ENCODE peak calls at places on chromosomes 13 and 19, in nine cellular contexts. U is NCI-H524 treated with DMSO at 0.1 percent for 48 hours, C is mucosa of descending colon, B is Calu3, D is HT-29, Y is colonic mucosa, O is neural progenitor cell, F is caudate nucleus, X is ELR. L is an unnamed sample.

GRCh38 chr19:45593520-45593919 is 8.5 kb downstream of the GPR4 start:
- DNase-seq in U (no peak), D (no peak), X (no peak), F (no peak), O (no peak), B (no peak), Y (no peak), C (no peak), L (no peak)

GRCh38 chr19:29672933-29673336 is 7.7 kb downstream of the PLEKHF1 start:
- DNase-seq in O (no peak), D (no peak), F (no peak), Y (no peak), B (no peak), U (no peak), C (peak), X (no peak), L (no peak)

GRCh38 chr19:51690359-51691121 is 2.6 kb upstream of the SPACA6 start:
- DNase-seq in D (peak), B (peak), X (peak), C (peak), Y (peak), O (peak), U (no peak), F (peak), L (peak)

GRCh38 chr13:41274881-41275280 is 11.5 kb upstream of the MTRF1 start:
- DNase-seq in D (no peak), X (no peak), U (no peak), F (no peak), B (no peak), Y (no peak), C (no peak), O (no peak), L (no peak)

GRCh38 chr13:101473458-101473857 is 21.0 kb downstream of the ITGBL1 start:
- DNase-seq in X (peak), F (no peak), U (no peak), Y (no peak), O (no peak), D (no peak), B (no peak), C (no peak), L (no peak)

GRCh38 chr19:38152461-38153379 is 71.3 kb downstream of the DPF1 start:
- DNase-seq in F (no peak), C (no peak), D (no peak), U (peak), Y (no peak), O (no peak), X (peak), B (no peak), L (no peak)

GRCh38 chr19:38658462-38659306 is 11.2 kb downstream of the ACTN4 start:
- DNase-seq in O (no peak), Y (peak), U (no peak), F (no peak), C (peak), D (peak), X (peak), B (peak), L (no peak)

GRCh38 chr13:72565893-72566292 is 161.5 kb downstream of the MZT1 start:
- DNase-seq in O (peak), B (no peak), D (peak), U (peak), X (peak), C (peak), F (no peak), Y (no peak), L (no peak)

GRCh38 chr13:20446900-20447299 is 78.8 kb downstream of the CRYL1 start:
- DNase-seq in U (no peak), O (no peak), C (no peak), B (no peak), Y (no peak), X (no peak), D (no peak), F (no peak), L (no peak)

GRCh38 chr19:3622224-3622623 is 4.4 kb downstream of the CACTIN start:
- DNase-seq in Y (no peak), C (no peak), B (no peak), F (no peak), X (no peak), O (no peak), D (no peak), U (no peak), L (no peak)

GRCh38 chr13:27792393-27793218 is at the start of gene GSX1:
- DNase-seq in X (peak), D (no peak), Y (peak), O (peak), U (no peak), F (no peak), C (peak), B (peak), L (peak)

GRCh38 chr13:23201870-23202269 is 21.1 kb downstream of the SGCG start:
- DNase-seq in F (no peak), B (no peak), U (no peak), D (no peak), C (no peak), X (no peak), O (no peak), Y (no peak), L (no peak)

GRCh38 chr19:18440421-18440877 is 2.5 kb upstream of the ISYNA1 start:
- DNase-seq in U (no peak), C (no peak), O (no peak), B (peak), F (no peak), D (peak), X (peak), Y (no peak), L (no peak)

GRCh38 chr19:49595006-49595818 is 4.2 kb downstream of the PRR12 start:
- DNase-seq in Y (peak), X (no peak), D (no peak), C (no peak), U (no peak), F (no peak), O (no peak), B (no peak), L (no peak)

GRCh38 chr19:54653181-54653809 is 9.5 kb upstream of the LILRB4 start:
- DNase-seq in B (no peak), U (no peak), F (no peak), C (no peak), Y (no peak), X (peak), D (peak), O (no peak), L (no peak)

GRCh38 chr19:45262570-45262969 is 11.5 kb downstream of the MARK4 start:
- DNase-seq in O (no peak), C (no peak), X (no peak), F (no peak), D (no peak), U (no peak), Y (no peak), B (no peak), L (no peak)

GRCh38 chr19:49512970-49513745 is 697 bp downstream of the FCGRT start:
- DNase-seq in C (peak), B (peak), Y (peak), O (peak), D (peak), U (no peak), F (no peak), X (no peak), L (peak)

GRCh38 chr19:35341565-35342225 is 6.0 kb upstream of the FFAR1 start:
- DNase-seq in F (no peak), O (no peak), B (no peak), U (no peak), Y (no peak), X (no peak), C (no peak), D (no peak), L (no peak)

GRCh38 chr19:42281175-42282035 is 12.4 kb downstream of the CIC start:
- DNase-seq in C (no peak), B (peak), O (peak), X (peak), U (no peak), D (peak), Y (peak), F (peak), L (peak)

GRCh38 chr13:75715598-75716523 is 79.7 kb downstream of the LMO7 start:
- DNase-seq in X (peak), Y (no peak), C (no peak), B (no peak), F (no peak), O (no peak), D (peak), U (no peak), L (no peak)

GRCh38 chr19:4456843-4457653 is 546 bp downstream of the UBXN6 start:
- DNase-seq in F (no peak), B (peak), O (peak), D (peak), U (peak), X (peak), C (peak), Y (peak), L (peak)

GRCh38 chr13:40082644-40083043 is 427.2 kb downstream of the COG6 start:
- DNase-seq in D (no peak), B (no peak), F (no peak), C (no peak), U (no peak), Y (no peak), O (no peak), X (no peak), L (no peak)

GRCh38 chr13:51479199-51479523 is 26.3 kb upstream of the INTS6 start:
- DNase-seq in D (no peak), C (no peak), F (no peak), O (no peak), X (peak), Y (no peak), B (no peak), U (no peak), L (no peak)

GRCh38 chr13:28505543-28506135 is 10.7 kb upstream of the FLT1 start:
- DNase-seq in D (no peak), O (no peak), X (no peak), B (no peak), F (no peak), Y (no peak), C (no peak), U (no peak), L (no peak)

GRCh38 chr13:110676511-110677204 is 29.3 kb downstream of the CARS2 start:
- DNase-seq in X (no peak), F (no peak), B (no peak), U (no peak), O (no peak), C (peak), Y (no peak), D (no peak), L (no peak)

GRCh38 chr19:44879309-44880065 is 11.6 kb upstream of the TOMM40 start:
- DNase-seq in B (no peak), U (no peak), C (no peak), D (no peak), Y (no peak), O (no peak), F (no peak), X (no peak), L (no peak)

GRCh38 chr13:44906758-44907157 is 82.5 kb downstream of the NUFIP1 start:
- DNase-seq in U (no peak), C (peak), D (no peak), O (no peak), X (no peak), B (no peak), F (no peak), Y (no peak), L (no peak)

GRCh38 chr19:51367565-51368365 is 1.0 kb downstream of the CLDND2 start:
- DNase-seq in X (peak), U (no peak), Y (peak), B (peak), O (peak), C (peak), F (peak), D (peak), L (peak)

GRCh38 chr13:77430377-77430951 is 103.6 kb upstream of the MYCBP2 start:
- DNase-seq in C (no peak), U (no peak), F (no peak), B (no peak), O (no peak), Y (no peak), X (no peak), D (no peak), L (no peak)

GRCh38 chr19:20664917-20665781 is 3.8 kb upstream of the ZNF626 start:
- DNase-seq in F (peak), O (peak), X (no peak), D (no peak), C (no peak), U (no peak), B (no peak), Y (peak), L (no peak)

GRCh38 chr13:41039746-41040145 is 20.6 kb upstream of the ELF1 start:
- DNase-seq in Y (no peak), D (no peak), B (no peak), F (no peak), O (no peak), C (no peak), U (no peak), X (no peak), L (no peak)

GRCh38 chr13:98476538-98476966 is 100.4 kb downstream of the STK24 start:
- DNase-seq in B (peak), Y (no peak), X (peak), C (peak), F (no peak), D (peak), O (no peak), U (no peak), L (no peak)

GRCh38 chr19:5352229-5352763 is 11.7 kb upstream of the PTPRS start:
- DNase-seq in X (peak), F (no peak), D (peak), O (peak), B (no peak), Y (no peak), C (no peak), U (no peak), L (no peak)

GRCh38 chr13:19818223-19818842 is 35.6 kb upstream of the PSPC1 start:
- DNase-seq in D (peak), Y (peak), F (no peak), B (peak), U (no peak), O (peak), C (peak), X (peak), L (no peak)